ENCODE peak calls at places on chromosome 11, in seven cellular contexts. Z, G, J, B, C, N and E are unnamed samples.

GRCh38 chr11:107018902-107019493 is 722 bp upstream of the GUCY1A2 start:
- DNase-seq in C (peak), J (peak), B (peak), G (peak), N (peak), Z (no peak), E (peak)

GRCh38 chr11:116348226-116348625 is 424.6 kb downstream of the BUD13 start:
- DNase-seq in C (no peak), Z (no peak), B (no peak), N (no peak), G (no peak), J (no peak), E (no peak)

GRCh38 chr11:94825111-94825880 is 57.1 kb downstream of the AMOTL1 start:
- DNase-seq in C (no peak), G (no peak), N (no peak), J (no peak), B (no peak), Z (no peak), E (no peak)

GRCh38 chr11:3121931-3122774 is 43.0 kb downstream of the OSBPL5 start:
- DNase-seq in C (no peak), N (no peak), Z (no peak), G (peak), J (no peak), B (no peak), E (no peak)

GRCh38 chr11:46726206-46726862 is 7.3 kb downstream of the F2 start:
- DNase-seq in B (no peak), C (no peak), Z (no peak), G (no peak), N (no peak), J (no peak), E (no peak)

GRCh38 chr11:8032576-8033311 is 45.6 kb downstream of the EIF3F start:
- DNase-seq in N (no peak), J (no peak), B (no peak), G (no peak), Z (no peak), C (peak), E (no peak)

GRCh38 chr11:69437001-69437875 is 44.2 kb upstream of the LINC01488 start:
- DNase-seq in G (peak), B (no peak), N (peak), C (no peak), Z (no peak), J (no peak), E (no peak)

GRCh38 chr11:121929581-121929980 is 186.4 kb downstream of the BLID start:
- DNase-seq in J (no peak), B (no peak), Z (no peak), G (no peak), C (no peak), N (peak), E (peak)

GRCh38 chr11:65251476-65251875 is 10.3 kb upstream of the POLA2 start:
- DNase-seq in Z (no peak), B (no peak), C (no peak), J (no peak), N (no peak), G (no peak), E (no peak)

GRCh38 chr11:44110231-44110679 is 14.8 kb downstream of the EXT2 start:
- DNase-seq in G (no peak), B (peak), Z (peak), J (peak), N (peak), C (peak), E (peak)